ENCODE peak calls at places on chromosomes 12 and 14, in five cellular contexts. R is SW 1271, Q is GM10248, N is RWPE1, Y is ureter. B is an unnamed sample.

GRCh38 chr14:53751650-53752049 is 205.0 kb downstream of the BMP4 start:
- DNase-seq in Y (no peak), R (no peak), N (no peak), Q (no peak), B (no peak)

GRCh38 chr12:613996-614726 is 49.1 kb downstream of the NINJ2 start:
- DNase-seq in N (no peak), R (no peak), Y (no peak), Q (peak; percentile 63), B (no peak)

GRCh38 chr14:74389980-74390379 is 36.0 kb downstream of the SYNDIG1L start:
- DNase-seq in N (no peak), Y (no peak), Q (no peak), R (no peak), B (no peak)

GRCh38 chr12:12331244-12331771 is 18.7 kb downstream of the MANSC1 start:
- DNase-seq in R (no peak), Y (no peak), N (no peak), Q (no peak), B (no peak)

GRCh38 chr14:91714805-91715204 is 17.1 kb downstream of the CATSPERB start:
- DNase-seq in Q (no peak), R (no peak), N (no peak), Y (no peak), B (no peak)

GRCh38 chr12:65941388-65941787 is 117.1 kb downstream of the HMGA2 start:
- DNase-seq in Y (no peak), Q (no peak), R (peak; percentile 35), N (peak; percentile 37), B (no peak)

GRCh38 chr14:36857842-36858445 is 196.3 kb downstream of the PAX9 start:
- DNase-seq in Y (no peak), N (no peak), Q (no peak), R (no peak), B (no peak)

GRCh38 chr12:13227191-13227590 is 30.7 kb downstream of the EMP1 start:
- DNase-seq in Q (no peak), N (no peak), Y (no peak), R (no peak), B (no peak)

GRCh38 chr12:49541140-49541861 is 2.5 kb downstream of the KCNH3 start:
- DNase-seq in Y (no peak), R (no peak), N (no peak), Q (no peak), B (no peak)

GRCh38 chr12:91381309-91381804 is 198.7 kb upstream of the DCN start:
- DNase-seq in R (no peak), N (peak; percentile 49), Y (no peak), Q (peak; percentile 24), B (peak; percentile 66)

GRCh38 chr14:76228138-76228537 is 76.4 kb downstream of the GPATCH2L start:
- DNase-seq in Y (no peak), R (no peak), N (no peak), Q (no peak), B (no peak)

B was measured in right atrium auricular region.